ENCODE peak calls at places on chromosomes 4 and X, in nine cellular contexts. E is suprapubic skin; Y is HCT116; S is hepatocyte; T is upper lobe of right lung; L is CD8-positive, alpha-beta T cell; N is tibial artery; V is fibroblast of mammary gland; Q is AG04450. G is an unnamed sample.

GRCh38 chr4:47167391-47167790 is 136.0 kb downstream of the GABRB1 start:
- DNase-seq in E (no peak), Y (no peak), S (no peak), T (no peak), L (no peak), N (no peak), V (no peak), Q (no peak), G (no peak)

GRCh38 chr4:48968814-48969213 is 17.3 kb upstream of the CWH43 start:
- DNase-seq in E (no peak), Y (no peak), S (no peak), T (no peak), L (no peak), N (no peak), V (peak; percentile 91), Q (peak; percentile 75), G (peak; percentile 49)

GRCh38 chrX:19747672-19748610 is 139.5 kb downstream of the SH3KBP1 start:
- DNase-seq in E (no peak), Y (no peak), S (no peak), T (no peak), L (peak; percentile 69), N (no peak), V (no peak), Q (no peak), G (no peak)

GRCh38 chr4:39970559-39971270 is 7.0 kb downstream of the PDS5A start:
- DNase-seq in E (no peak), Y (peak; percentile 36), S (no peak), T (peak; percentile 63), L (no peak), N (no peak), V (no peak), Q (no peak), G (no peak)

GRCh38 chr4:145099653-145100052 is 1.5 kb downstream of the ABCE1 start:
- DNase-seq in E (no peak), Y (no peak), S (no peak), T (no peak), L (no peak), N (no peak), V (no peak), Q (no peak), G (peak; percentile 23)

GRCh38 chrX:152313529-152314302 is 137.4 kb downstream of the GABRA3 start:
- DNase-seq in E (no peak), Y (no peak), S (no peak), T (no peak), L (no peak), N (no peak), V (no peak), Q (no peak), G (no peak)

GRCh38 chr4:154361450-154361849 is 130.1 kb downstream of the DCHS2 start:
- DNase-seq in E (no peak), Y (no peak), S (no peak), T (no peak), L (no peak), N (no peak), V (no peak), Q (no peak), G (no peak)

GRCh38 chr4:54958236-54958635 is 167.2 kb downstream of the KDR start:
- DNase-seq in E (no peak), Y (no peak), S (no peak), T (no peak), L (peak; percentile 7), N (no peak), V (no peak), Q (no peak), G (no peak)

GRCh38 chrX:120269379-120270035 is 18.9 kb downstream of the ZBTB33 start:
- DNase-seq in E (no peak), Y (no peak), S (no peak), T (no peak), L (no peak), N (no peak), V (peak; percentile 23), Q (no peak), G (peak; percentile 11)

GRCh38 chr4:67700119-67700873 is 659 bp downstream of the UBA6 start:
- DNase-seq in E (no peak), Y (no peak), S (no peak), T (no peak), L (no peak), N (no peak), V (peak; percentile 24), Q (no peak), G (peak; percentile 37)

GRCh38 chr4:67700874-67701850 is at the start of gene UBA6:
- DNase-seq in E (peak; percentile 97), Y (peak; percentile 93), S (peak; percentile 99), T (peak; percentile 98), L (peak; percentile 95), N (peak; percentile 96), V (peak; percentile 94), Q (peak; percentile 92), G (peak; percentile 93)

GRCh38 chr4:67704843-67705242 is 3.9 kb upstream of the UBA6 start:
- DNase-seq in E (no peak), Y (no peak), S (no peak), T (no peak), L (no peak), N (no peak), V (no peak), Q (no peak), G (no peak)

GRCh38 chr4:67699603-67700002 is 1.4 kb downstream of the UBA6 start:
- DNase-seq in E (no peak), Y (no peak), S (no peak), T (no peak), L (no peak), N (no peak), V (no peak), Q (no peak), G (no peak)

GRCh38 chr4:67702166-67702565 is 1.2 kb upstream of the UBA6 start:
- DNase-seq in E (no peak), Y (no peak), S (no peak), T (no peak), L (no peak), N (no peak), V (no peak), Q (no peak), G (no peak)
- H3K4me3 ChIP-seq in E (peak overlapping the region; percentile 97), Y (peak overlapping the region; percentile 94), S (peak overlapping the region; percentile 37), T (peak overlapping the region; percentile 90), L (peak overlapping the region; percentile 77), N (no peak overlapping the region), V (peak overlapping the region; percentile 74), Q (peak overlapping the region; percentile 78), G (peak overlapping the region; percentile 87)

GRCh38 chrX:30865020-30865419 is 24.0 kb downstream of the TAB3 start:
- DNase-seq in E (no peak), Y (no peak), S (peak; percentile 11), T (no peak), L (no peak), N (no peak), V (no peak), Q (no peak), G (no peak)
- TF ChIP-seq CTCF in E (no peak), Y (peak; percentile 49), S (peak; percentile 20), T (no peak), L (no peak), N (no peak), V (peak; percentile 22), Q (no peak), G (peak; percentile 11)

DNA sequence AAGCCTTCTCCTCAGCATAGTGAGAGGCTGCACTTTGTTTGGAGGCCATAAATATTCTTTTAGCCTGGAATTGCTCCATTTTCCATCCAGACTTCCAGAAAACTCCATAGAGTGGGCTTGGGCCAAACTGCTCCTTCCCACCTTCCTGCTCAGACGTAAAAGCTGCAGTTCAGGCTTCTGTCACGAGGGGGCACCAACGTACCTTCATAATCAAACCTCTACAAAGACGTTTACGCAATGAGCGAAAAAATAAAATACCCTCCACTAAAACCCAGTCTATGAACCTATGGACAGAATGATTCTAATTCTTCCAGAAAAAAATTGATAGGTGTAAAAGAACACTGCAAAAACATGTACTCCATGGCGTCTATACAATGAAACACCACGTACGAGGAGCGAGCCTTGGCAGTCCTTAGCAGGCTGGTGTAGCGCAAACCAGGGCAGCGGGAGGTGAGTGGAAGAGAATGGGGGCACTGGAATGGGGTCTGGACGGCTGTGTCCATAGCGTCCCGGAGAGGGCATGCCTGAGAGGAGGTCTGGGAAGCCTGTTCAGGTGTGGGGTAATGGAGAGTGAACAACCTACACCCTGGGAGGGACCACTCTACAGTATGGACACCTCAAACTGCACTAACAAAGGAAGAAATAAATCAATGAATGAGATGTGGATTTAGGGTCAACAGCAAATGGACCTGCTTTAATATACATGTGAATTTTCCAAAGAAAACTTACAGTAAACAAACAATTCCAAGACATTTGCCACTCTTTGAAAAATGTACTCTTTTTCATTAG is 14.3 kb upstream of the RAB40A start:
- DNase-seq in E (peak; percentile 87), Y (peak; percentile 37), S (peak; percentile 88), T (peak; percentile 71), L (peak; percentile 75), N (peak; percentile 85), V (peak; percentile 76), Q (peak; percentile 38), G (peak; percentile 81)
- H3K4me3 ChIP-seq in E (peak overlapping the region; percentile 38), Y (no peak overlapping the region), S (no peak overlapping the region), T (peak overlapping the region; percentile 36), L (peak overlapping the region; percentile 4), N (peak overlapping the region; percentile 37), V (peak overlapping the region; percentile 6), Q (no peak overlapping the region), G (peak overlapping the region; percentile 43)

GRCh38 chr4:183722738-183723560 is 63.9 kb downstream of the TRAPPC11 start:
- DNase-seq in E (no peak), Y (no peak), S (peak; percentile 77), T (peak; percentile 84), L (peak; percentile 55), N (no peak), V (peak; percentile 4), Q (no peak), G (peak; percentile 19)
- TF ChIP-seq CTCF in E (no peak), Y (no peak), S (no peak), T (no peak), L (no peak), N (no peak), V (no peak), Q (no peak), G (no peak)

G was measured in fibroblast of the aortic adventitia.